ENCODE peak calls at places on chromosomes 11 and 22, in eight cellular contexts. P, N, X, Z, K, W, L and T are unnamed samples.
A peak's percentile ranks its signal among the peaks of the same experiment; 100 is the strongest.

GRCh38 chr22:28021998-28022660 is 103.1 kb upstream of the PITPNB start:
- DNase-seq in P (no peak), N (no peak), X (no peak), Z (no peak), K (no peak), W (no peak), L (no peak), T (no peak)

GRCh38 chr11:111526501-111526900 is 11.9 kb downstream of the HOATZ start:
- DNase-seq in P (no peak), N (no peak), X (peak; percentile 82), Z (no peak), K (no peak), W (no peak), L (peak; percentile 60), T (no peak)

GRCh38 chr11:102139081-102139498 is 28.8 kb downstream of the YAP1 start:
- DNase-seq in P (no peak), N (no peak), X (peak; percentile 72), Z (no peak), K (peak; percentile 68), W (no peak), L (peak; percentile 83), T (no peak)

GRCh38 chr22:21778705-21779363 is 43.2 kb upstream of the YPEL1 start:
- DNase-seq in P (no peak), N (no peak), X (peak; percentile 54), Z (no peak), K (no peak), W (no peak), L (peak; percentile 65), T (no peak)

GRCh38 chr11:1559103-1559951 is 12.7 kb downstream of the DUSP8 start:
- DNase-seq in P (no peak), N (peak; percentile 92), X (peak; percentile 98), Z (no peak), K (peak; percentile 46), W (no peak), L (peak; percentile 80), T (peak; percentile 30)

GRCh38 chr11:35511666-35512065 is 13.8 kb downstream of the PAMR1 start:
- DNase-seq in P (no peak), N (no peak), X (peak; percentile 29), Z (no peak), K (peak; percentile 57), W (no peak), L (peak; percentile 44), T (no peak)

GRCh38 chr11:13008625-13009475 is at the start of gene RASSF10:
- DNase-seq in P (peak; percentile 30), N (peak; percentile 90), X (peak; percentile 74), Z (no peak), K (no peak), W (peak; percentile 90), L (peak; percentile 6), T (peak; percentile 76)

GRCh38 chr11:45264839-45265515 is 21.2 kb downstream of the SYT13 start:
- DNase-seq in P (no peak), N (no peak), X (peak; percentile 58), Z (no peak), K (peak; percentile 64), W (no peak), L (peak; percentile 87), T (no peak)

GRCh38 chr11:2885017-2885675 is 429 bp downstream of the CDKN1C start:
- DNase-seq in P (no peak), N (no peak), X (peak; percentile 37), Z (no peak), K (no peak), W (peak; percentile 77), L (peak; percentile 50), T (no peak)

GRCh38 chr11:64353101-64353738 is 5.7 kb upstream of the RPS6KA4 start:
- DNase-seq in P (no peak), N (no peak), X (no peak), Z (no peak), K (no peak), W (no peak), L (no peak), T (no peak)